ENCODE peak calls at places on chromosomes 3 and 15, in four cellular contexts. F is GM12878, Q is K562, R is HepG2. V is an unnamed sample.

GRCh38 chr3:140540262-140540661 is 137.6 kb upstream of the TRIM42 start:
- DNase-seq in F (no peak), Q (no peak), R (no peak), V (no peak)

GRCh38 chr3:148809835-148810234 is 17.8 kb upstream of the CPB1 start:
- DNase-seq in F (no peak), Q (no peak), R (no peak), V (no peak)

GRCh38 chr15:31758126-31758525 is 272.2 kb upstream of the CHRNA7 start:
- DNase-seq in F (peak; percentile 9), Q (no peak), R (no peak), V (peak; percentile 81)

GRCh38 chr3:42803800-42804112 is 534 bp downstream of the HIGD1A start:
- DNase-seq in F (no peak), Q (no peak), R (peak; percentile 31), V (peak; percentile 9)

GRCh38 chr15:58384667-58385066 is 47.1 kb upstream of the LIPC start:
- DNase-seq in F (no peak), Q (no peak), R (no peak), V (no peak)

GRCh38 chr15:48566669-48567068 is 78.8 kb downstream of the FBN1 start:
- DNase-seq in F (no peak), Q (no peak), R (no peak), V (no peak)

GRCh38 chr3:161950318-161950717 is 453.7 kb downstream of the OTOL1 start:
- DNase-seq in F (no peak), Q (no peak), R (no peak), V (no peak)

GRCh38 chr15:65196637-65197336 is 11.6 kb upstream of the CLPX start:
- DNase-seq in F (no peak), Q (no peak), R (no peak), V (no peak)

GRCh38 chr3:127150915-127151564 is 41.9 kb upstream of the PRR23E start:
- DNase-seq in F (no peak), Q (no peak), R (no peak), V (no peak)

GRCh38 chr15:68449389-68449788 is 17.4 kb upstream of the ITGA11 start:
- DNase-seq in F (no peak), Q (no peak), R (no peak), V (no peak)

GRCh38 chr3:94416768-94417167 is 353.9 kb downstream of the NSUN3 start:
- DNase-seq in F (no peak), Q (no peak), R (no peak), V (no peak)

GRCh38 chr3:184230603-184231528 is 1.5 kb downstream of the VWA5B2 start:
- DNase-seq in F (no peak), Q (no peak), R (no peak), V (no peak)

GRCh38 chr3:15360786-15361493 is 28.6 kb upstream of the SH3BP5 start:
- DNase-seq in F (no peak), Q (no peak), R (no peak), V (no peak)

GRCh38 chr3:35663471-35663870 is 24.1 kb downstream of the ARPP21 start:
- DNase-seq in F (no peak), Q (no peak), R (no peak), V (no peak)

GRCh38 chr3:39279745-39280517 is at the start of gene CX3CR1:
- DNase-seq in F (no peak), Q (no peak), R (no peak), V (no peak)

GRCh38 chr15:52427804-52428203 is 100.9 kb downstream of the MYO5A start:
- DNase-seq in F (no peak), Q (no peak), R (no peak), V (no peak)

GRCh38 chr15:25890532-25890931 is 27.4 kb upstream of the ATP10A start:
- DNase-seq in F (no peak), Q (no peak), R (no peak), V (no peak)

GRCh38 chr3:16147226-16147625 is 27.3 kb upstream of the GALNT15 start:
- DNase-seq in F (no peak), Q (no peak), R (no peak), V (peak; percentile 22)

GRCh38 chr3:32438596-32439344 is 47.1 kb downstream of the CMTM7 start:
- DNase-seq in F (peak; percentile 92), Q (no peak), R (no peak), V (no peak)

GRCh38 chr3:141714671-141715070 is 23.4 kb upstream of the RNF7 start:
- DNase-seq in F (no peak), Q (no peak), R (no peak), V (no peak)

GRCh38 chr3:160003520-160004128 is 15.0 kb downstream of the IL12A start:
- DNase-seq in F (no peak), Q (no peak), R (peak; percentile 51), V (peak; percentile 60)

GRCh38 chr15:101020451-101020850 is 101.3 kb downstream of the LRRK1 start:
- DNase-seq in F (no peak), Q (no peak), R (no peak), V (no peak)

GRCh38 chr15:100769043-100769974 is 110.3 kb upstream of the ALDH1A3 start:
- DNase-seq in F (no peak), Q (no peak), R (no peak), V (no peak)

GRCh38 chr15:63107895-63108546 is 13.6 kb upstream of the LACTB start:
- DNase-seq in F (no peak), Q (no peak), R (peak; percentile 98), V (peak; percentile 99)

GRCh38 chr3:174356596-174356995 is 502.5 kb upstream of the NAALADL2 start:
- DNase-seq in F (no peak), Q (no peak), R (no peak), V (no peak)

GRCh38 chr3:141928626-141929270 is 52.3 kb downstream of the ATP1B3 start:
- DNase-seq in F (no peak), Q (no peak), R (no peak), V (no peak)

GRCh38 chr3:162400697-162401096 is 904.1 kb downstream of the OTOL1 start:
- DNase-seq in F (no peak), Q (no peak), R (no peak), V (no peak)

GRCh38 chr3:142888099-142888483 is 792 bp downstream of the PCOLCE2 start:
- DNase-seq in F (no peak), Q (no peak), R (no peak), V (peak; percentile 93)

GRCh38 chr3:87855626-87856025 is 203.2 kb downstream of the CGGBP1 start:
- DNase-seq in F (no peak), Q (no peak), R (no peak), V (peak; percentile 25)
- H3K4me3 ChIP-seq in F (no peak overlapping the region), Q (no peak overlapping the region), R (no peak overlapping the region), V (no peak overlapping the region)

DNA sequence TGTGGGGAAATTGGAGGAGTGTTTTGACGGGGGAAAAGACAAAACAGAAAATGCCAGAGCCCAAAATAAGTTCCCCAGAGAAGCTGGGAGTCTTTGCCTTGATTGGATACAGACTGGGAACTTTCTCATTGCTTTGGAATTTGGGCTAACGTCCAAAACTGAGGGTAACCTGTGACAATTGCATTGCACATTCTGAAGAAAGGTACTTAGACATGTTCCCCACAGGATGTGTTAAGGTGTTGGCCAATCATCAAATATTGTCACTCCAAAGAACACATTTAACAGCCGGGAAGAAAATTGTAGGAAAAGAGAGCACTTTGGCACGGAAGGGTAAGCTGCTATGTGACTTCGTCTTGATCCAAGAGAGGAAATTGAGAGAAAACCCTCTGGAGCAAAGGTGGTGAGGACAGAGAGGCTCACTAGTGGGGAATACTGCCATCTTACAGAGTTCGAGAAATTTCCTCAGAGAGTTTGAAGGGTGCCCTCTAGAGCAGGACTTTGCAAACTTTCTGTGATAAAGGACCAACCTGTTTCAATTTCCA is 619.5 kb upstream of the TBL1XR1 start:
- DNase-seq in F (no peak), Q (no peak), R (peak; percentile 69), V (peak; percentile 72)
- TF ChIP-seq KDM1A in F (no peak), Q (no peak), R (no peak), V (no peak)

GRCh38 chr3:49172616-49173041 is 1.2 kb downstream of the KLHDC8B start:
- DNase-seq in F (no peak), Q (no peak), R (no peak), V (no peak)
- H3K4me3 ChIP-seq in F (no peak overlapping the region), Q (peak overlapping the region; percentile 72), R (peak overlapping the region; percentile 89), V (no peak overlapping the region)

DNA sequence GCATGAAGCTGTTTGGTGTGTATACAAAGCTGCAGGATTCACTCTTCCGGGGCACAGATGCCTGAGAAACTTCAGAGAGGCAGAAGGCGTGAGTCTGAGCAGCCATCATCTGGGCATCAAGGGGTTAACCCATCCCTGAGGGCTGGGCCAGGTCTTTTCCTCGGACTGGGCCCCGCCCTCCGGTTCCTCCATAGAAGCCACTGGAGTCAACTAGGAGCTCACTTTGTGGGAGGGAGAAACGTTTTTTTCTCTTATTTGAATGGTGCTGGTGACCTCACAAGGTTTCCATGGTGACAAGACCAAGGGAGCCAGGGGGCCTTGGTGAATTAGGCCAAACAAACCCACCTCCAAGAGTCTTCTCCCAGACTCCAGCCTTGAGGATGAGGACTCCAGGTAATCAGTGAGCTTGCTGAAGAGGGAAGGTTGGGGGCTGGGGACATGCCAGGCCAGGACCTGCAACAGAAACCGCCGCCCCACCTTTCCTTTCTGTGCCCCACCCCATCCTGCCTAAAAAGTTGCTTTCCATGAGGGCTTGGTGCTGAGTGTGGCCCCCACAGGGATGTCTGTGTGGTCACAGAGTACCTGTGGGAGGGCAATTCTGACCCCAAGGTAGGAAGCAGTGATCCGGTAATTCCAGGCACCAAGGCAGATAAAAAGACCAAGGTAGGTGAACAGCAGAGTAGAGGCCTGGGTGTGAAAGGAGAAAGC is 14.8 kb upstream of the INSYN1 start:
- DNase-seq in F (no peak), Q (no peak), R (no peak), V (no peak)
- TF ChIP-seq KDM1A in F (no peak), Q (no peak), R (no peak), V (no peak)

DNA sequence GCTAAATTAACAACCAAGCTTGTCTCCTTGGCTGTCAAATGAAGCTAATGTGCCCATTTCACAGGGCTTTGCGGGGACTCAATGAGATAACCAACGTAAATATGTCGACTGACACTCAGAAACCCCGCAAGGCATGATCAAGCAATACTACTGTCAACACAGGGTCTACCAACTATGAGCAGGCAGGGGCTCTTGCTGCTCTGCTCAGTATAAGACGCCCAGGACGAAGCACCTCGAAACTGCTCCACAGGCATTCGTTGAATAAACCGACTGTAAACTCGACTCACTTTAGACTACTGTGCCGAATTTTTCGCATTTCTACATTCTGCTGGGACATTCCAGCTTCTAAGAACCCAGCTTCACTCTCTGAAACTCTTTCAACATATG is 55.0 kb downstream of the FEZF2 start:
- DNase-seq in F (no peak), Q (no peak), R (no peak), V (no peak)
- H3K4me3 ChIP-seq in F (no peak overlapping the region), Q (no peak overlapping the region), R (no peak overlapping the region), V (peak overlapping the region; percentile 68)

GRCh38 chr3:24145981-24146822 is 201.1 kb downstream of the NR1D2 start:
- DNase-seq in F (no peak), Q (no peak), R (no peak), V (peak; percentile 57)
- TF ChIP-seq KDM1A in F (no peak), Q (no peak), R (no peak), V (no peak)